ENCODE peak calls at places on chromosomes 1 and 21, in six cellular contexts. F, Z, K, S, B and A are unnamed samples.

GRCh38 chr1:59427155-59427554 is 130.3 kb downstream of the FGGY start:
- DNase-seq in F (no peak), Z (no peak), K (no peak), S (no peak), B (no peak), A (no peak)

GRCh38 chr1:246176126-246177024 is 330.7 kb downstream of the SMYD3 start:
- DNase-seq in F (no peak), Z (no peak), K (no peak), S (no peak), B (no peak), A (no peak)

GRCh38 chr1:2523191-2523890 is 3.1 kb downstream of the PANK4 start:
- DNase-seq in F (no peak), Z (no peak), K (no peak), S (no peak), B (no peak), A (no peak)

GRCh38 chr1:234538930-234539649 is 60.1 kb upstream of the TARBP1 start:
- DNase-seq in F (no peak), Z (no peak), K (no peak), S (no peak), B (no peak), A (no peak)

GRCh38 chr1:2003564-2004131 is at the start of gene CFAP74:
- DNase-seq in F (no peak), Z (no peak), K (peak; percentile 34), S (peak; percentile 94), B (no peak), A (peak; percentile 86)

GRCh38 chr1:228989992-228990827 is 254.9 kb downstream of the RHOU start:
- DNase-seq in F (no peak), Z (no peak), K (no peak), S (no peak), B (no peak), A (peak; percentile 46)

GRCh38 chr1:206672844-206673758 is 11.6 kb upstream of the MAPKAPK2 start:
- DNase-seq in F (no peak), Z (no peak), K (no peak), S (no peak), B (no peak), A (no peak)

GRCh38 chr1:18769140-18769539 is 90.3 kb downstream of the TAS1R2 start:
- DNase-seq in F (no peak), Z (no peak), K (no peak), S (no peak), B (no peak), A (peak; percentile 57)

GRCh38 chr1:70963374-70963773 is 84.2 kb downstream of the PTGER3 start:
- DNase-seq in F (no peak), Z (no peak), K (no peak), S (no peak), B (no peak), A (no peak)

GRCh38 chr21:28754127-28754611 is 238.5 kb downstream of the LTN1 start:
- DNase-seq in F (no peak), Z (no peak), K (no peak), S (no peak), B (no peak), A (no peak)

GRCh38 chr1:47477595-47478080 is 39.8 kb downstream of the FOXD2 start:
- DNase-seq in F (no peak), Z (no peak), K (no peak), S (no peak), B (no peak), A (no peak)

GRCh38 chr1:31436596-31437432 is 23.8 kb downstream of the SERINC2 start:
- DNase-seq in F (peak; percentile 11), Z (no peak), K (no peak), S (no peak), B (no peak), A (no peak)

GRCh38 chr1:21775985-21776562 is 6.9 kb downstream of the USP48 start:
- DNase-seq in F (no peak), Z (no peak), K (no peak), S (no peak), B (no peak), A (no peak)

GRCh38 chr1:178055093-178055492 is 38.8 kb upstream of the RASAL2 start:
- DNase-seq in F (no peak), Z (no peak), K (no peak), S (peak; percentile 29), B (no peak), A (peak; percentile 52)

GRCh38 chr1:147600119-147601111 is 59.1 kb downstream of the BCL9 start:
- DNase-seq in F (no peak), Z (no peak), K (no peak), S (no peak), B (no peak), A (no peak)

GRCh38 chr1:48688102-48688760 is 88.5 kb downstream of the BEND5 start:
- DNase-seq in F (no peak), Z (no peak), K (no peak), S (no peak), B (no peak), A (peak; percentile 36)

GRCh38 chr1:168225476-168226190 is at the start of gene SFT2D2:
- DNase-seq in F (peak; percentile 84), Z (peak; percentile 70), K (peak; percentile 80), S (peak; percentile 72), B (no peak), A (peak; percentile 95)

GRCh38 chr1:175274368-175274767 is 81.8 kb upstream of the KIAA0040 start:
- DNase-seq in F (no peak), Z (no peak), K (no peak), S (no peak), B (no peak), A (no peak)

GRCh38 chr1:147177611-147178370 is 5.5 kb upstream of the PRKAB2 start:
- DNase-seq in F (no peak), Z (no peak), K (no peak), S (no peak), B (no peak), A (no peak)

GRCh38 chr1:227429447-227430359 is 111.4 kb upstream of the CDC42BPA start:
- DNase-seq in F (no peak), Z (no peak), K (no peak), S (no peak), B (no peak), A (no peak)

GRCh38 chr1:44129616-44130500 is 11.2 kb downstream of the KLF17 start:
- DNase-seq in F (no peak), Z (no peak), K (no peak), S (no peak), B (no peak), A (no peak)

GRCh38 chr1:115982399-115982798 is 6.1 kb downstream of the SLC22A15 start:
- DNase-seq in F (no peak), Z (no peak), K (no peak), S (no peak), B (no peak), A (no peak)

GRCh38 chr1:110017792-110018191 is 16.6 kb upstream of the STRIP1 start:
- DNase-seq in F (no peak), Z (no peak), K (no peak), S (no peak), B (no peak), A (no peak)

GRCh38 chr1:2981981-2982614 is 39.2 kb upstream of the ACTRT2 start:
- DNase-seq in F (no peak), Z (no peak), K (no peak), S (no peak), B (no peak), A (no peak)

GRCh38 chr1:8516793-8517556 is 199.1 kb downstream of the SLC45A1 start:
- DNase-seq in F (no peak), Z (no peak), K (no peak), S (no peak), B (no peak), A (no peak)